ENCODE peak calls at places on chromosomes 12 and 14, in ten cellular contexts. N is fibroblast of the aortic adventitia, U is cardiac fibroblast, I is upper lobe of right lung, K is pancreas, G is IMR-90, B is BE2C, L is psoas muscle, P is body of pancreas, A is AG09309. S is an unnamed sample.

GRCh38 chr12:8031872-8032241 is 659 bp upstream of the FOXJ2 start:
- DNase-seq in B (no peak), U (no peak), P (no peak), N (no peak), A (no peak), L (no peak), G (no peak), I (no peak), K (no peak), S (no peak)

GRCh38 chr14:103905861-103906456 is 22.3 kb upstream of the TDRD9 start:
- DNase-seq in G (no peak), A (no peak), P (no peak), K (peak), U (no peak), N (no peak), L (no peak), B (peak), I (no peak), S (no peak)

GRCh38 chr12:108759914-108760313 is 28.6 kb upstream of the CORO1C start:
- DNase-seq in L (no peak), K (no peak), B (no peak), N (no peak), A (no peak), G (no peak), P (no peak), U (no peak), I (no peak), S (no peak)

GRCh38 chr12:129404556-129404955 is 499.3 kb downstream of the TMEM132D start:
- DNase-seq in L (no peak), U (no peak), P (no peak), G (no peak), A (no peak), N (no peak), K (no peak), I (no peak), B (no peak), S (no peak)

GRCh38 chr12:11762723-11763326 is 113.4 kb downstream of the ETV6 start:
- DNase-seq in K (no peak), N (peak), A (no peak), B (no peak), L (no peak), G (no peak), U (no peak), I (no peak), P (no peak), S (no peak)

GRCh38 chr14:103597623-103598372 is 31.2 kb upstream of the KLC1 start:
- DNase-seq in B (peak), P (no peak), L (peak), U (peak), A (peak), I (no peak), G (peak), N (peak), K (no peak), S (peak)

GRCh38 chr12:95637471-95638155 is 86.3 kb upstream of the USP44 start:
- DNase-seq in U (peak), L (no peak), P (no peak), A (peak), I (no peak), K (no peak), G (peak), B (no peak), N (peak), S (no peak)

GRCh38 chr14:104677506-104678332 is 11.7 kb upstream of the INF2 start:
- DNase-seq in N (peak), B (peak), A (no peak), I (peak), L (peak), U (peak), K (peak), P (peak), G (peak), S (no peak)

GRCh38 chr12:103457471-103457870 is 38.3 kb downstream of the C12orf42 start:
- DNase-seq in B (no peak), P (no peak), L (no peak), G (no peak), A (no peak), K (no peak), N (no peak), I (no peak), U (no peak), S (no peak)

GRCh38 chr12:82486524-82487235 is 128.4 kb downstream of the METTL25 start:
- DNase-seq in P (no peak), L (no peak), K (no peak), N (peak), A (no peak), B (no peak), U (peak), G (peak), I (no peak), S (no peak)

GRCh38 chr12:9588749-9589148 is 19.0 kb downstream of the KLRB1 start:
- DNase-seq in P (no peak), B (no peak), U (no peak), K (no peak), I (no peak), L (no peak), A (no peak), G (no peak), N (no peak), S (no peak)

GRCh38 chr12:113120670-113121370 is 14.7 kb downstream of the RASAL1 start:
- DNase-seq in U (no peak), P (no peak), B (no peak), I (no peak), K (no peak), L (no peak), N (no peak), G (no peak), A (no peak), S (no peak)

GRCh38 chr14:90785474-90785873 is 30.8 kb downstream of the TTC7B start:
- DNase-seq in N (no peak), P (peak), G (no peak), L (peak), B (peak), I (no peak), A (no peak), K (peak), U (peak), S (no peak)

GRCh38 chr12:41605528-41606295 is 417.6 kb downstream of the PDZRN4 start:
- DNase-seq in I (no peak), N (no peak), G (peak), B (no peak), K (no peak), A (no peak), P (no peak), U (no peak), L (no peak), S (no peak)

GRCh38 chr14:89746654-89747053 is 207.9 kb downstream of the EFCAB11 start:
- DNase-seq in B (no peak), I (no peak), A (no peak), U (no peak), N (no peak), P (no peak), K (no peak), L (no peak), G (no peak), S (no peak)

DNA sequence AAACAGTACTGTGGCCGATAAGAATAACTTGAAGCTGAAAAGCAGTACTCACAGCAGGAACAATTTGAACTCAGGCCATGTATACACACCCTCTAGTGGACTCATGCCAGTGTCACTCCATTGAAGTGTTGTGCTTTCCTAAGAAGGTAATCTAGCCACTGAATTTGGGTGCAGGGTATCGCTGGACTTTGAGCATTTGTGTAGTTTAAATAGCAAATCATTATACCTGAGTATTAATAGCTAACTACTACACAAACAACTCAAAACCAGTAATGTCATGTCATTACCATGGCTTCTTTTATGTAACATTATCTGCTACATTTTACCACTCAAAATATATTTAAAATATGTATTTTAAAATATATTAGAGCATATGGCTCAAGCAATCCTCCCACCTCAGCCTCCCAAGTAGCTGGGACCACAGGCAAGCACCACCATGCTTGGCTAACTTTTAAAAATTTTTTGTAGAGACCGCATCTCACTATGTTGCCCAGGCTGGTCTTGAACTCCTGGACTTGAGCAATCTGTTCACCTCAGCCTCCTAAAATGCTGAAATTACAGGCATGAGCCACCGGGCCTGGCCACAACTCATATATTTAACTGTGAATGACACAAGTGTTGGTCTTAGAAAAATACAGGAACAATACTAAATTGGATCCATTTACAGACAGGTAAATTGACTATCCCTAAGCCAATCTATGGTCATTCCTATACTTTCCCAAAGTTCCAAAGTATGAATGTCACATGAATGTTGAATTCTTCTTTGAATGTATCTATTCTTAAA is 25.6 kb upstream of the ARID4A start:
- DNase-seq in B (no peak), K (no peak), A (no peak), U (peak), I (no peak), L (no peak), G (peak), N (peak), P (peak), S (peak)
- TF ChIP-seq CTCF in B (peak), K (peak), A (no peak), U (peak), I (peak), L (peak), G (peak), N (peak), P (peak), S (no peak)

GRCh38 chr14:92551066-92551841 is 37.7 kb downstream of the RIN3 start:
- DNase-seq in B (no peak), K (no peak), P (no peak), I (no peak), N (no peak), G (no peak), L (no peak), U (no peak), A (no peak), S (no peak)
- TF ChIP-seq CTCF in B (no peak), K (no peak), P (peak), I (peak), N (no peak), G (no peak), L (no peak), U (no peak), A (no peak), S (no peak)

GRCh38 chr12:131836193-131836592 is 8.0 kb downstream of the MMP17 start:
- DNase-seq in N (peak), B (peak), I (no peak), L (no peak), A (no peak), U (peak), G (peak), P (no peak), K (no peak), S (no peak)
- TF ChIP-seq CTCF in N (peak), B (peak), I (peak), L (no peak), A (peak), U (peak), G (peak), P (peak), K (no peak), S (peak)

DNA sequence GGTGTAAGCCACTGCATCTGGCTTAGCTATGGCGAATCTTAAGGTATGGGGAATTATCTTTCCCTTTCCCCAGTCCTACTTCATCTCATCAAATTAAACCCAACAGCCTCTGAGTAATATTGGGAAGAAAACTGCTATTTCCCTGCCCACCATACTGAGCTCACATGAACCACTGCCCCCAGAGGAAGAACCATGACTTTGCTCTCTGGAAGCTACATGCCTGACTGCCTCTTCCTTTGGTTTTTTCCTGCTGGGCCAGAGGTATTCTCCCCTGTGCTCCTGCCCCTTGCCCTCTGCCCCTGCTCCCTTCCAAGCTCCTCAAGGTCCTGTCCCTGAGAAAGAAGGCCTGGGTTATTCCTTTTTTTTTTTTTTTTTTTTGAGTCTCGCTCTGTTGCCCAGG is 15.2 kb downstream of the RILPL2 start:
- DNase-seq in I (no peak), P (no peak), L (no peak), G (no peak), N (no peak), K (no peak), A (no peak), B (no peak), U (no peak), S (no peak)
- TF ChIP-seq CTCF in I (no peak), P (no peak), L (no peak), G (no peak), N (no peak), K (no peak), A (no peak), B (no peak), U (no peak), S (no peak)

DNA sequence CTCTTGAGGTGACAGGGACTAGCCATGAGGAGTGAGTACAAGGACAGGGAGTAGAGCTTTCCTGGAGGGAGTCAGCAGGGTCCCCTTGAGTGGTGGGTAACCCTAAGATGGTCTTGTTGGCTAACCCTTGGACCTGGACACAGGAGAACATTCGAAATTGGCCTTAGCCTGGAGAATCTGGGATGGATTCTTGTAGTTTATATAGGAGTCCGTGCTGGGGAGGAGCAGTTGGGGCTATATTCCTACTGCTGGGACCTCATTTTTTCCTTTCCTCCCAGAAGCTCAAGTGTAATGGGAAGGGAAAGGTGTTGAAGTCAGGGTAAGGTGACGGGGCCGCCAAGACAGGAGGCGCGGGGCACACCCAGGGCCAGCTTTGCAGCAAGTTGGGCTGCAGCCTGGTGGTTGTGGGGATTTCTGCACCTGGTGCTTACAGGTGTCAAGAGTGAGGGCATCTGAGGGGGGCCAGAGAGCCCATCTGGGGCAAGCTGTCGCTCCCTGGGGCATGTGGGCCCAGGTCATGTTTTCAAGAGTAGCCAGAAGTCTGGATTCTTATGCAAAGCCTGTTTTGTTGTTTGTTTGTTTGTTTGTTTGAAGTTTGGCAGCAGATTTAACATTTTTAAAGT is 5.1 kb downstream of the BCL7A start:
- DNase-seq in A (no peak), I (no peak), K (no peak), B (no peak), P (no peak), L (no peak), G (no peak), N (no peak), U (no peak), S (no peak)
- TF ChIP-seq CTCF in A (no peak), I (no peak), K (no peak), B (no peak), P (no peak), L (no peak), G (no peak), N (no peak), U (no peak), S (no peak)

DNA sequence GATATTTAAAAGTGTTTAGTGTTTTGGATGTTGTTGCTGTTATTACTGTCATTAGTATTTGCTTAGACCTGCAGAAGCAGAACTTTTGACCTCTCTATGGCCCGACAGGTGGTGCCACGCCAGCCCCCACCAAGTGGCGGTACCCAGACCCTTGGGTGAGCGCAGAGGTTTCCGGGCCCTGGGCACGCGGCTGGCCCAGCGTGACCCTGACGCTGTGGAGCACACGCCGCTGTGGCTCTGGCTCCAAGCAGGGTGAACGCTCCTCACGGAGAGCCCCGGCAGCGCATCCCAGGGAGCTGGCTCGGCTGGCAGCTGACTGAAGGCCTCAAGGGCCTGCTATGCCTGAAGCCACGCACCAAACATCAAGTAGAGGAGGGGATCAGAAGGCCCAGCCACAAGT is 22.6 kb downstream of the SLC25A47 start:
- DNase-seq in G (no peak), U (no peak), K (no peak), N (no peak), I (no peak), B (no peak), P (no peak), L (no peak), A (no peak), S (no peak)
- TF ChIP-seq CTCF in G (no peak), U (no peak), K (no peak), N (no peak), I (no peak), B (no peak), P (no peak), L (no peak), A (no peak), S (no peak)

S was measured in AG09319.